ENCODE peak calls at places on chromosome 11, in ten cellular contexts. O is psoas muscle; X is stimulated activated CD4-positive, alpha-beta T cell treated with anti-CD3 and anti-CD28 coated beads, Interleukin-1b, Interleukin-23, amount 100 ng/mL, for 24 hours; I is activated CD4-positive, alpha-beta T cell treated with anti-CD3 and anti-CD28 coated beads, Interleukin-2, amount 50 U/mL, for 4 hours; L is AG20443; T is amniotic epithelial cell; R is Ammon's horn; W is GM19239; K is PC-9; J is MM.1S. C is an unnamed sample.

GRCh38 chr11:99080154-99080553 is 59.4 kb downstream of the CNTN5 start:
- DNase-seq in J (no peak), O (no peak), R (no peak), I (no peak), K (no peak), W (no peak), X (no peak), T (no peak), L (no peak), C (no peak)

GRCh38 chr11:9639099-9639498 is 24.8 kb upstream of the SWAP70 start:
- DNase-seq in K (no peak), W (no peak), T (no peak), J (no peak), R (peak), I (no peak), L (no peak), O (peak), X (no peak), C (no peak)

GRCh38 chr11:112005422-112006094 is 19.6 kb upstream of the DLAT start:
- DNase-seq in L (no peak), R (no peak), X (no peak), J (no peak), O (no peak), W (no peak), T (no peak), K (no peak), I (no peak), C (no peak)

GRCh38 chr11:10428453-10428852 is 26.6 kb upstream of the AMPD3 start:
- DNase-seq in I (no peak), L (no peak), K (no peak), T (no peak), J (no peak), R (no peak), O (no peak), W (no peak), X (no peak), C (no peak)

GRCh38 chr11:68374531-68374930 is 62.1 kb downstream of the LRP5 start:
- DNase-seq in I (no peak), R (no peak), T (peak), L (no peak), X (no peak), O (no peak), K (no peak), W (no peak), J (no peak), C (no peak)

GRCh38 chr11:35662061-35662648 is 420 bp upstream of the TRIM44 start:
- DNase-seq in L (peak), O (no peak), X (no peak), R (peak), K (peak), W (no peak), I (no peak), J (peak), T (no peak), C (no peak)

GRCh38 chr11:106395716-106396349 is 318.4 kb downstream of the AASDHPPT start:
- DNase-seq in I (no peak), X (no peak), K (no peak), R (no peak), J (no peak), L (no peak), W (no peak), T (no peak), O (no peak), C (no peak)

GRCh38 chr11:56890584-56891305 is 98.0 kb upstream of the OR5AK2 start:
- DNase-seq in J (no peak), W (no peak), X (no peak), O (no peak), T (no peak), R (no peak), K (no peak), I (no peak), L (no peak), C (peak)

GRCh38 chr11:2578006-2578933 is 121.5 kb downstream of the KCNQ1OT1 start:
- DNase-seq in O (peak), R (no peak), J (no peak), T (no peak), K (no peak), I (no peak), X (no peak), L (no peak), W (no peak), C (no peak)

GRCh38 chr11:898160-898517 is 12.5 kb downstream of the CHID1 start:
- DNase-seq in I (no peak), X (no peak), O (no peak), K (no peak), W (no peak), L (peak), T (no peak), R (no peak), J (no peak), C (peak)

GRCh38 chr11:35064114-35064800 is 74.7 kb upstream of the CD44 start:
- DNase-seq in T (no peak), O (no peak), W (no peak), R (no peak), X (no peak), I (no peak), L (peak), J (no peak), K (no peak), C (peak)

C was measured in A172.